ENCODE peak calls at places on chromosomes 11 and 22, in ten cellular contexts. O is transverse colon; C is cardiac muscle cell; S is CD4-positive, CD25-positive, alpha-beta regulatory T cell; T is CD4-positive, alpha-beta memory T cell; A is spleen; F is tibial artery; U is GM23248; H is PC-9; Y is Karpas-422. N is an unnamed sample.

GRCh38 chr11:34356918-34357645 is 728 bp downstream of the ABTB2 start:
- DNase-seq in O (peak; percentile 48), C (peak; percentile 76), S (peak; percentile 51), T (peak; percentile 61), A (peak; percentile 93), F (peak; percentile 57), U (peak; percentile 80), H (peak; percentile 56), Y (no peak), N (peak; percentile 73)

GRCh38 chr11:46916669-46917108 is 1.7 kb downstream of the LRP4 start:
- DNase-seq in O (peak; percentile 62), C (peak; percentile 83), S (no peak), T (no peak), A (no peak), F (peak; percentile 48), U (peak; percentile 88), H (peak; percentile 48), Y (no peak), N (peak; percentile 45)

GRCh38 chr11:26121466-26121865 is 210.5 kb upstream of the ANO3 start:
- DNase-seq in O (no peak), C (no peak), S (no peak), T (no peak), A (no peak), F (no peak), U (peak; percentile 2), H (no peak), Y (no peak), N (no peak)

GRCh38 chr22:47166446-47167016 is 404.1 kb downstream of the TBC1D22A start:
- DNase-seq in O (no peak), C (no peak), S (no peak), T (no peak), A (peak; percentile 61), F (peak; percentile 16), U (no peak), H (no peak), Y (no peak), N (peak; percentile 2)

GRCh38 chr11:19374189-19374588 is 133.4 kb upstream of the E2F8 start:
- DNase-seq in O (no peak), C (peak; percentile 75), S (no peak), T (no peak), A (no peak), F (peak; percentile 60), U (peak; percentile 97), H (peak; percentile 31), Y (no peak), N (peak; percentile 40)

GRCh38 chr22:24423519-24424000 is 3.8 kb upstream of the ADORA2A start:
- DNase-seq in O (peak; percentile 56), C (peak; percentile 46), S (no peak), T (no peak), A (peak; percentile 95), F (no peak), U (peak; percentile 71), H (peak; percentile 57), Y (peak; percentile 85), N (no peak)

GRCh38 chr11:126790550-126790981 is 210.0 kb downstream of the KIRREL3 start:
- DNase-seq in O (no peak), C (peak; percentile 73), S (no peak), T (no peak), A (no peak), F (no peak), U (peak; percentile 97), H (peak; percentile 7), Y (no peak), N (no peak)

GRCh38 chr11:23112987-23113886 is 253.0 kb upstream of the CCDC179 start:
- DNase-seq in O (peak; percentile 77), C (peak; percentile 57), S (peak; percentile 2), T (no peak), A (no peak), F (no peak), U (peak; percentile 64), H (peak; percentile 38), Y (peak; percentile 74), N (no peak)

GRCh38 chr11:28767574-28767973 is 659.4 kb downstream of the METTL15 start:
- DNase-seq in O (no peak), C (peak; percentile 54), S (no peak), T (no peak), A (no peak), F (no peak), U (peak; percentile 32), H (no peak), Y (no peak), N (no peak)

GRCh38 chr11:40037005-40037404 is 1422.4 kb downstream of the LRRC4C start:
- DNase-seq in O (no peak), C (peak; percentile 5), S (no peak), T (no peak), A (no peak), F (no peak), U (no peak), H (no peak), Y (no peak), N (no peak)

GRCh38 chr11:10514210-10514609 is 26.8 kb downstream of the RNF141 start:
- DNase-seq in O (no peak), C (peak; percentile 48), S (no peak), T (no peak), A (no peak), F (no peak), U (peak; percentile 64), H (no peak), Y (peak; percentile 63), N (no peak)

GRCh38 chr22:50141891-50142363 is 28.6 kb upstream of the PANX2 start:
- DNase-seq in O (no peak), C (no peak), S (no peak), T (no peak), A (no peak), F (no peak), U (no peak), H (no peak), Y (no peak), N (no peak)

GRCh38 chr11:82216927-82217570 is 516.6 kb downstream of the FAM181B start:
- DNase-seq in O (no peak), C (no peak), S (no peak), T (no peak), A (no peak), F (no peak), U (no peak), H (no peak), Y (no peak), N (no peak)

GRCh38 chr22:50045211-50046018 is 12.7 kb downstream of the TTLL8 start:
- DNase-seq in O (no peak), C (no peak), S (no peak), T (no peak), A (no peak), F (no peak), U (no peak), H (no peak), Y (no peak), N (no peak)

GRCh38 chr11:68149417-68149816 is 28.2 kb upstream of the CHKA start:
- DNase-seq in O (no peak), C (no peak), S (no peak), T (no peak), A (no peak), F (no peak), U (no peak), H (no peak), Y (no peak), N (no peak)
- H3K27ac ChIP-seq in O (no peak overlapping the region), C (no peak overlapping the region), S (no peak overlapping the region), T (no peak overlapping the region), A (peak overlapping the region; percentile 48), F (no peak overlapping the region), U (no peak overlapping the region), H (peak overlapping the region; percentile 59), Y (no peak overlapping the region), N (no peak overlapping the region)

DNA sequence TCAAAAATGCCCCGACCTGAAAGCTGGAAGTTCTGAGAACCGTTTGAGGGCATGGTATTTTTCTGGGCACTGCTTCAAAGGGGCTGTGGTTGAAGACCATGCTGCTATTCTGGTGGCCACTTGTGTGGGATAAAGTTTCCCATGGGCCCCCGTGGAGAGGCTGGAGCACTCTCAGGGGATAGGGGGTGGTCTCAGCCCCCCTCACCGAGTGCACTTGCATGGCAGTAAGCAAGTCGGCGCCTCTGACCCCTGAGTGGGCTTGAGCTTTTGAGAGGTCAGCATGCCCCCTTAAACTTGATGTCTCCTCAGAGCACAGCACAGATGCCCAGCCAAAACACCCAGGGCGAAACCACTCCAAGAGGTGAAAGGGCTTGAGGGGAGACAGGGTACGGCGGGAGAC is 35.6 kb downstream of the TIMP3 start:
- DNase-seq in O (no peak), C (no peak), S (no peak), T (no peak), A (no peak), F (no peak), U (no peak), H (no peak), Y (no peak), N (no peak)
- H3K4me1 ChIP-seq in O (peaks cover 45% of the 10 kb centered on the region), C (peaks cover 28% of the 10 kb centered on the region), S (no peaks in the 10 kb centered on the region), T (no peaks in the 10 kb centered on the region), A (peaks cover 12% of the 10 kb centered on the region), F (peaks cover 73% of the 10 kb centered on the region), U (peaks cover 21% of the 10 kb centered on the region), H (no peaks in the 10 kb centered on the region), Y (no peaks in the 10 kb centered on the region), N (peaks cover 45% of the 10 kb centered on the region)

GRCh38 chr22:31093956-31094622 is 13.0 kb downstream of the SMTN start:
- DNase-seq in O (peak; percentile 13), C (no peak), S (no peak), T (no peak), A (no peak), F (no peak), U (no peak), H (no peak), Y (no peak), N (peak; percentile 78)
- H3K27ac ChIP-seq in O (peak overlapping the region; percentile 97), C (no peak overlapping the region), S (no peak overlapping the region), T (no peak overlapping the region), A (no peak overlapping the region), F (peak overlapping the region; percentile 100), U (no peak overlapping the region), H (no peak overlapping the region), Y (no peak overlapping the region), N (peak overlapping the region; percentile 95)

DNA sequence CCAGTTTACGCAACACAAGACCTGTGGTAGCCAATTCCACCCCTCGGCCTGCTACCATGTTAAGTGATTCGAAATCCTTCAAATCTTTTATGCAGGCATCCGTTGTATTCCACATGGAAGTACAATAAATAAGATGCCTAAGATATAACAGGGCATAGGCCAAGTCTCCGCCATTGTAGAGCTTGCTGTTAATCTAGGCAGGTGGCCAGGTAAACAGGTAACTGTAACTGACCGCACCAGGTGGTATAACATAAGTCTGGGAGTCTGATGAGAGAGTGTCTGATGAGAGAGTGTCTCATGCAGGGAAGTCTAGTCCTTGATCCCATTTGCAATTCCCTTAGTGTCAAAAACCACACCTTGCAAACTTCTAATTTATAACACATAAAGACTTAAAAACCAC is 20.7 kb downstream of the SMCO4 start:
- DNase-seq in O (no peak), C (no peak), S (no peak), T (no peak), A (no peak), F (no peak), U (no peak), H (no peak), Y (no peak), N (no peak)
- H3K4me1 ChIP-seq in O (peaks cover 31% of the 10 kb centered on the region), C (peaks cover 53% of the 10 kb centered on the region), S (no peaks in the 10 kb centered on the region), T (peaks cover 66% of the 10 kb centered on the region), A (peaks cover 46% of the 10 kb centered on the region), F (peaks cover 18% of the 10 kb centered on the region), U (peaks cover 10% of the 10 kb centered on the region), H (no peaks in the 10 kb centered on the region), Y (peaks cover 12% of the 10 kb centered on the region), N (peaks cover 30% of the 10 kb centered on the region)